ENCODE peak calls at places on chromosomes 3 and 15, in ten cellular contexts. P, K, Y, H, S, Z, F, W, U and J are unnamed samples.
A peak's percentile ranks its signal among the peaks of the same experiment; 100 is the strongest.

GRCh38 chr3:58038675-58039302 is 30.6 kb downstream of the FLNB start:
- DNase-seq in P (no peak), K (no peak), Y (no peak), H (no peak), S (no peak), Z (no peak), F (no peak), W (no peak), U (no peak), J (no peak)

GRCh38 chr3:41097896-41098496 is 101.3 kb upstream of the CTNNB1 start:
- DNase-seq in P (no peak), K (no peak), Y (no peak), H (no peak), S (no peak), Z (no peak), F (no peak), W (no peak), U (no peak), J (no peak)

GRCh38 chr3:190252080-190252479 is 70.2 kb downstream of the CLDN1 start:
- DNase-seq in P (no peak), K (no peak), Y (peak; percentile 50), H (no peak), S (no peak), Z (no peak), F (peak; percentile 10), W (peak; percentile 77), U (no peak), J (no peak)

GRCh38 chr3:78050276-78051080 is 1010.6 kb downstream of the ROBO2 start:
- DNase-seq in P (no peak), K (no peak), Y (no peak), H (no peak), S (no peak), Z (no peak), F (no peak), W (peak; percentile 31), U (no peak), J (no peak)

GRCh38 chr15:25777047-25777446 is 86.1 kb downstream of the ATP10A start:
- DNase-seq in P (no peak), K (no peak), Y (no peak), H (no peak), S (no peak), Z (no peak), F (no peak), W (no peak), U (no peak), J (no peak)

GRCh38 chr3:129558772-129559564 is 16.0 kb downstream of the H1-8 start:
- DNase-seq in P (no peak), K (peak; percentile 42), Y (peak; percentile 32), H (no peak), S (no peak), Z (no peak), F (peak; percentile 77), W (no peak), U (no peak), J (no peak)

GRCh38 chr3:143480306-143480852 is 360.8 kb downstream of the CHST2 start:
- DNase-seq in P (no peak), K (no peak), Y (no peak), H (no peak), S (no peak), Z (no peak), F (no peak), W (peak; percentile 14), U (no peak), J (no peak)

GRCh38 chr15:32677238-32677750 is 35.8 kb downstream of the SCG5 start:
- DNase-seq in P (no peak), K (no peak), Y (no peak), H (no peak), S (no peak), Z (no peak), F (no peak), W (peak; percentile 44), U (no peak), J (no peak)

GRCh38 chr3:123344941-123345594 is 103.8 kb downstream of the ADCY5 start:
- DNase-seq in P (no peak), K (no peak), Y (no peak), H (no peak), S (peak; percentile 11), Z (no peak), F (no peak), W (no peak), U (no peak), J (no peak)

GRCh38 chr3:133641254-133641653 is 20.5 kb downstream of the TOPBP1 start:
- DNase-seq in P (no peak), K (no peak), Y (no peak), H (no peak), S (no peak), Z (no peak), F (no peak), W (no peak), U (no peak), J (no peak)

DNA sequence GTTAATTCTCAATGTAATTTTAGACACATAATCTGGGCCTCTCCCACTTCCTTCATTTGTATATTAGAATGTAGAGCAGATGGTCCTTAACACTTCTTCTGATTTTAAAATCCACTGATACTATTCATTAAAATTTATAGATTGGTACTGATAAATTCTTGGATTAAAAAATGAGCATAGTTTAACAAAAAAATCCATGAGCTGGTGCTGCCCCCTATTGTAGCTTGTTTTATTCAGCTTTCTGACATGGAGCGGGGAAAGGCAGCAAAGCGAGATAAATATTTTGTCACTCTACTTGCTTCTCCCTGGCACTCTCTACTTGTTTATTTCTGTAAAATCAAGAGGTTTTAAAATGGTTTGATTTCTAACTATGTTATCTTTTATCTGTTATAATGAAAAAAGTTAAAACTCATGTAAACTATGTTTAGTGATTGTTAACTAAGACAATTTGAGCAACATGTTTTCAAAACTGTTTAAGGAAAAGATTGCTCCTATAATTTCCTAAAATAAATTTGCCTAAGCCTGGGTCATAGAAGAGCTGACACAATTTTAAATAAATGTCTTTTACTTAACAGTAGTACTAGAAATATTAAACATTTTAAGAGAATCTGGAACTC is 26.5 kb upstream of the PLOD2 start:
- DNase-seq in P (no peak), K (peak; percentile 17), Y (no peak), H (peak; percentile 28), S (no peak), Z (no peak), F (peak; percentile 36), W (peak; percentile 41), U (no peak), J (peak; percentile 18)
- TF ChIP-seq CTCF in P (peak; percentile 65), K (peak; percentile 30), Y (peak; percentile 72), H (peak; percentile 45), S (peak; percentile 74), Z (peak; percentile 52), F (peak; percentile 85), W (peak; percentile 49), U (peak; percentile 26), J (peak; percentile 73)

DNA sequence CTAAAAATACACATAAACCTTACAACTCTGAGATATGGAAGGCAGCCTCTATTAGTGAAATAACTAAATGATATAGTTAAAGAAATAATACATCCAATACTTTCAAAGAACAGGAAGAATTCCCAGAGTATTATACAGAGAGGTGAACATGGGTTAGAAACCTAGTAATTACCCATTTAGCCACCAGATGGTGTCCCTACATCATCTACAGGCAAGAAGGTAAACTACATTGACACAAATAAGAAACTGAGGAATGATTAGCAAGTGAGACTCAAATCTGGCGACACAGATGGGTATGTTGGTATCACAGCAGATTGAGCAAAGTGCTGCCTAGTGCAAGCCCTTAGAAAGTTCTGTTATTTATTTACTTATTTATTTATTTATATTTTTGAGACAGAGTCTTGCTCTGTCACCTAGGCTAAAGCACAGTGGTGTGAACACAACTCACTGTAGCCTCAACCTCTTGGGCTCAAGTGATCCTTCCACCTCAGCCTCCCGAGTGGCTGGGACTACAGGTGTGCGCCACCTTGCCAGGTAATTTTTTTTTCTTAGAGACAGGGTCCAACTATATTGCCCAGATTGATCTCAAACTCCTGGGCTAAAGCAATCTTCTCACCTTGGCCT is 28.2 kb downstream of the NEK4 start:
- DNase-seq in P (no peak), K (no peak), Y (no peak), H (no peak), S (no peak), Z (no peak), F (peak; percentile 8), W (peak; percentile 48), U (no peak), J (no peak)
- TF ChIP-seq CTCF in P (peak; percentile 63), K (peak; percentile 20), Y (peak; percentile 71), H (peak; percentile 42), S (peak; percentile 64), Z (no peak), F (peak; percentile 80), W (peak; percentile 50), U (peak; percentile 27), J (peak; percentile 68)

GRCh38 chr3:139020868-139021234 is at the start of gene PRR23B:
- DNase-seq in P (no peak), K (no peak), Y (no peak), H (no peak), S (no peak), Z (no peak), F (no peak), W (no peak), U (no peak), J (no peak)
- TF ChIP-seq CTCF in P (no peak), K (no peak), Y (no peak), H (peak; percentile 61), S (no peak), Z (peak; percentile 28), F (peak; percentile 45), W (no peak), U (no peak), J (peak; percentile 34)

GRCh38 chr15:75655911-75656310 is 8.2 kb downstream of the SNX33 start:
- DNase-seq in P (no peak), K (peak; percentile 63), Y (no peak), H (no peak), S (no peak), Z (no peak), F (no peak), W (no peak), U (no peak), J (no peak)

GRCh38 chr15:75659141-75659771 is 11.5 kb downstream of the SNX33 start:
- DNase-seq in P (peak; percentile 21), K (no peak), Y (no peak), H (no peak), S (no peak), Z (no peak), F (no peak), W (no peak), U (no peak), J (no peak)

GRCh38 chr15:75656331-75656730 is 8.6 kb downstream of the SNX33 start:
- DNase-seq in P (no peak), K (no peak), Y (no peak), H (no peak), S (no peak), Z (no peak), F (no peak), W (no peak), U (no peak), J (no peak)

GRCh38 chr15:75654201-75654907 is 6.6 kb downstream of the SNX33 start:
- DNase-seq in P (no peak), K (no peak), Y (no peak), H (no peak), S (no peak), Z (no peak), F (no peak), W (no peak), U (no peak), J (no peak)

DNA sequence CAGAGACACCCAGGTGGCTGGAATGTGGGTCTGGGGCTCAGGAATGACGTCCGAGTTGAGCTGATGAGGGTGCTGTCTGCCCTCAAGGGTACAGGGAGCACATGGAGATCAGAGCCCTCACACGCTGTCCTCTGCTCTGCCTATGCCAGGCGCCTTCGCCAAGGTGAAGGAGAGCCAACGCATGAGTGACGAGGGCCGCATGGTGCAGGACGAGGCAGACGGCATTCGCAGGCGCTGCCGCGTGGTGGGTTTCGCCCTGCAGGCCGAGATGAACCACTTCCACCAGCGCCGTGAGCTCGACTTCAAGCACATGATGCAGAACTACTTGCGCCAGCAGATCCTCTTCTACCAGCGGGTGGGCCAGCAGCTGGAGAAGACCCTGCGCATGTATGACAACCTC is 9.1 kb downstream of the SNX33 start:
- DNase-seq in P (no peak), K (no peak), Y (no peak), H (no peak), S (no peak), Z (no peak), F (no peak), W (no peak), U (no peak), J (no peak)
- TF ChIP-seq CTCF in P (no peak), K (no peak), Y (no peak), H (no peak), S (no peak), Z (no peak), F (no peak), W (no peak), U (no peak), J (no peak)